ENCODE peak calls at places on chromosomes 5 and 9, in six cellular contexts. One of them, this sample, is unnamed. For H3K9me3, the result is how much of the 10 kb centered on the place peaks cover.

GRCh38 chr5:145887976-145888574 is 15.3 kb upstream of the GRXCR2 start:
- DNase-seq in HepG2: peak
- DNase-seq in HCT116: peak
- DNase-seq in GM12878: no peak
- DNase-seq in K562: peak
- DNase-seq in H1: peak
- DNase-seq in this sample: peak

GRCh38 chr9:79256691-79257213 is 315.0 kb upstream of the TLE4 start:
- DNase-seq in K562: no peak
- DNase-seq in HepG2: no peak
- DNase-seq in HCT116: no peak
- DNase-seq in H1: no peak
- DNase-seq in GM12878: no peak
- DNase-seq in this sample: no peak

GRCh38 chr9:35603506-35603985 is 1.5 kb upstream of the TESK1 start:
- DNase-seq in K562: no peak
- DNase-seq in GM12878: no peak
- DNase-seq in H1: peak
- DNase-seq in HCT116: no peak
- DNase-seq in HepG2: peak
- DNase-seq in this sample: no peak

GRCh38 chr5:133947431-133947841 is 21.0 kb downstream of the C5orf15 start:
- DNase-seq in HepG2: no peak
- DNase-seq in K562: no peak
- DNase-seq in HCT116: no peak
- DNase-seq in GM12878: no peak
- DNase-seq in H1: no peak
- DNase-seq in this sample: no peak

GRCh38 chr5:334903-335739 is 13.6 kb downstream of the AHRR start:
- DNase-seq in GM12878: no peak
- DNase-seq in H1: no peak
- DNase-seq in K562: no peak
- DNase-seq in HCT116: no peak
- DNase-seq in HepG2: no peak
- DNase-seq in this sample: no peak

GRCh38 chr5:54547711-54548250 is 30.2 kb downstream of the SNX18 start:
- DNase-seq in GM12878: no peak
- DNase-seq in H1: no peak
- DNase-seq in HepG2: peak
- DNase-seq in K562: no peak
- DNase-seq in HCT116: no peak
- DNase-seq in this sample: no peak

GRCh38 chr5:154273963-154274827 is 83.7 kb downstream of the GALNT10 start:
- DNase-seq in GM12878: no peak
- DNase-seq in HepG2: no peak
- DNase-seq in K562: no peak
- DNase-seq in H1: no peak
- DNase-seq in HCT116: no peak
- DNase-seq in this sample: no peak

GRCh38 chr5:154962494-154962893 is 21.6 kb downstream of the MRPL22 start:
- DNase-seq in K562: no peak
- DNase-seq in H1: no peak
- DNase-seq in HepG2: no peak
- DNase-seq in GM12878: no peak
- DNase-seq in HCT116: no peak
- DNase-seq in this sample: no peak

GRCh38 chr9:108626743-108627142 is 229.0 kb downstream of the ACTL7B start:
- DNase-seq in K562: peak
- DNase-seq in HCT116: no peak
- DNase-seq in H1: no peak
- DNase-seq in HepG2: no peak
- DNase-seq in GM12878: no peak
- DNase-seq in this sample: no peak

GRCh38 chr9:79663878-79664277 is 92.1 kb downstream of the TLE4 start:
- DNase-seq in HepG2: no peak
- DNase-seq in H1: no peak
- DNase-seq in GM12878: no peak
- DNase-seq in HCT116: no peak
- DNase-seq in K562: no peak
- DNase-seq in this sample: no peak

GRCh38 chr9:70902705-70903131 is 218.7 kb downstream of the TRPM3 start:
- DNase-seq in GM12878: no peak
- DNase-seq in K562: no peak
- DNase-seq in HepG2: no peak
- DNase-seq in HCT116: no peak
- DNase-seq in H1: no peak
- DNase-seq in this sample: no peak

GRCh38 chr9:85740821-85741111 is 988 bp downstream of the AGTPBP1 start:
- DNase-seq in HepG2: peak
- DNase-seq in HCT116: no peak
- DNase-seq in H1: no peak
- DNase-seq in GM12878: no peak
- DNase-seq in K562: no peak
- DNase-seq in this sample: no peak

GRCh38 chr5:96857454-96857853 is 18.8 kb upstream of the ERAP2 start:
- DNase-seq in HCT116: no peak
- DNase-seq in K562: no peak
- DNase-seq in GM12878: no peak
- DNase-seq in HepG2: no peak
- DNase-seq in H1: no peak
- DNase-seq in this sample: no peak

GRCh38 chr5:107253246-107253645 is 417.5 kb downstream of the EFNA5 start:
- DNase-seq in HCT116: no peak
- DNase-seq in K562: no peak
- DNase-seq in HepG2: no peak
- DNase-seq in H1: no peak
- DNase-seq in GM12878: no peak
- DNase-seq in this sample: no peak

GRCh38 chr9:120886490-120886967 is 9.5 kb upstream of the PHF19 start:
- DNase-seq in HCT116: no peak
- DNase-seq in HepG2: no peak
- DNase-seq in H1: no peak
- DNase-seq in GM12878: no peak
- DNase-seq in K562: no peak
- DNase-seq in this sample: no peak

GRCh38 chr5:103993028-103993427 is 430.4 kb upstream of the NUDT12 start:
- DNase-seq in HepG2: no peak
- DNase-seq in K562: no peak
- DNase-seq in GM12878: no peak
- DNase-seq in H1: no peak
- DNase-seq in HCT116: no peak
- DNase-seq in this sample: no peak

GRCh38 chr9:24516463-24516862 is 29.2 kb downstream of the IZUMO3 start:
- DNase-seq in GM12878: no peak
- DNase-seq in HCT116: no peak
- DNase-seq in H1: no peak
- DNase-seq in HepG2: no peak
- DNase-seq in K562: no peak
- DNase-seq in this sample: no peak

GRCh38 chr9:129289883-129290282 is 111.8 kb upstream of the IER5L start:
- DNase-seq in GM12878: no peak
- DNase-seq in K562: no peak
- DNase-seq in HCT116: no peak
- DNase-seq in HepG2: no peak
- DNase-seq in H1: no peak
- DNase-seq in this sample: no peak

GRCh38 chr5:175460126-175460525 is 16.1 kb upstream of the DRD1 start:
- DNase-seq in GM12878: no peak
- DNase-seq in HCT116: no peak
- DNase-seq in K562: peak
- DNase-seq in HepG2: no peak
- DNase-seq in H1: no peak
- DNase-seq in this sample: no peak

GRCh38 chr5:179836225-179837019 is 15.7 kb downstream of the SQSTM1 start:
- DNase-seq in K562: peak
- DNase-seq in H1: no peak
- DNase-seq in HCT116: no peak
- DNase-seq in GM12878: no peak
- DNase-seq in HepG2: no peak
- DNase-seq in this sample: no peak

GRCh38 chr9:16726718-16727451 is 143.6 kb downstream of the BNC2 start:
- DNase-seq in HCT116: no peak
- DNase-seq in GM12878: no peak
- DNase-seq in HepG2: no peak
- DNase-seq in H1: peak
- DNase-seq in K562: no peak
- DNase-seq in this sample: peak

GRCh38 chr9:16726023-16726422 is 144.4 kb downstream of the BNC2 start:
- DNase-seq in HCT116: no peak
- DNase-seq in H1: no peak
- DNase-seq in HepG2: no peak
- DNase-seq in K562: no peak
- DNase-seq in GM12878: no peak
- DNase-seq in this sample: no peak

GRCh38 chr9:16728128-16728505 is 142.4 kb downstream of the BNC2 start:
- DNase-seq in H1: no peak
- DNase-seq in GM12878: no peak
- DNase-seq in K562: no peak
- DNase-seq in HCT116: no peak
- DNase-seq in HepG2: no peak
- DNase-seq in this sample: no peak

GRCh38 chr9:16729656-16730055 is 140.8 kb downstream of the BNC2 start:
- DNase-seq in GM12878: no peak
- DNase-seq in HepG2: no peak
- DNase-seq in HCT116: no peak
- DNase-seq in H1: no peak
- DNase-seq in K562: no peak
- DNase-seq in this sample: no peak

DNA sequence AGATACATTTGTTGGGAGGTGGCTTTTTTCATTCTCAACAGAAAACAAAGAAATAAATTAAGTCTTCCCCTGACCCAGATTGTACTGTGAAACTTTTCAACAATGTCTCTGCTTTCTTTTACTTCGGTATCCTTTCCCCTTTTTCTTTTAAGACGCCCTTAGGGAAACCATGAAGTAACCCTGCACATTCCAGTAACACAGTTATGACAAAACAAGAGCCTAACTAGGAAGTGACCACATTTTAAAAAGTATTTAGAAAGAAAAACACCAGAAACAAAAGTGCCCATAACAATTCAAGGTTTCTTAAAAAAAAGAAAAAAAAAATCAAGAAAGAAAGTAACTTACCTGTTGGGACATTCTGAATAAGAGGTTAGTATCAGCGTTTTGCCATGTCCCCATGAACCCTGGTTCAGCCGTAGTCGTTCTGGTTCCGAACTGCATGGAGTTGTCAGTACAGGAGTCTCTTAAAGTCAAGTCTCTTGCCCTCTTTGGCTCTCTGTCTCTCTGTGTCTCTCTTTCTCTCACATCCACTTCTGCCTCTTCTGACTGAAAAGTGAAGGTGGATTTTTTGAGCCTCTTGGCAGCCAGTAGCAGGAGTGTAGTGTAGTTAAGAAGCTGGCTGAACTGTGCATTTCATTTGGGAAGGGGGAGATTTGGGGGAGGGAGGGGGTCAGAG is 142.9 kb downstream of the BNC2 start:
- DNase-seq in HepG2: no peak
- DNase-seq in GM12878: no peak
- DNase-seq in HCT116: no peak
- DNase-seq in K562: no peak
- DNase-seq in H1: no peak
- DNase-seq in this sample: no peak
- TF ChIP-seq YY1 in HepG2: no peak
- TF ChIP-seq YY1 in GM12878: no peak
- TF ChIP-seq YY1 in HCT116: no peak
- TF ChIP-seq YY1 in K562: no peak
- TF ChIP-seq YY1 in H1: no peak
- TF ChIP-seq YY1 in this sample: no peak

GRCh38 chr5:74255692-74256091 is 384.8 kb downstream of the ENC1 start:
- DNase-seq in H1: no peak
- DNase-seq in K562: no peak
- DNase-seq in GM12878: no peak
- DNase-seq in HepG2: no peak
- DNase-seq in HCT116: no peak
- DNase-seq in this sample: no peak

GRCh38 chr5:74254257-74254656 is 386.3 kb downstream of the ENC1 start:
- DNase-seq in GM12878: no peak
- DNase-seq in HepG2: no peak
- DNase-seq in H1: no peak
- DNase-seq in HCT116: no peak
- DNase-seq in K562: no peak
- DNase-seq in this sample: no peak

GRCh38 chr5:74256947-74257573 is 383.5 kb downstream of the ENC1 start:
- DNase-seq in GM12878: no peak
- DNase-seq in K562: no peak
- DNase-seq in HCT116: no peak
- DNase-seq in H1: no peak
- DNase-seq in HepG2: no peak
- DNase-seq in this sample: no peak

GRCh38 chr5:74259572-74259971 is 381.0 kb downstream of the ENC1 start:
- DNase-seq in HepG2: no peak
- DNase-seq in HCT116: no peak
- DNase-seq in K562: no peak
- DNase-seq in H1: no peak
- DNase-seq in GM12878: no peak
- DNase-seq in this sample: no peak

DNA sequence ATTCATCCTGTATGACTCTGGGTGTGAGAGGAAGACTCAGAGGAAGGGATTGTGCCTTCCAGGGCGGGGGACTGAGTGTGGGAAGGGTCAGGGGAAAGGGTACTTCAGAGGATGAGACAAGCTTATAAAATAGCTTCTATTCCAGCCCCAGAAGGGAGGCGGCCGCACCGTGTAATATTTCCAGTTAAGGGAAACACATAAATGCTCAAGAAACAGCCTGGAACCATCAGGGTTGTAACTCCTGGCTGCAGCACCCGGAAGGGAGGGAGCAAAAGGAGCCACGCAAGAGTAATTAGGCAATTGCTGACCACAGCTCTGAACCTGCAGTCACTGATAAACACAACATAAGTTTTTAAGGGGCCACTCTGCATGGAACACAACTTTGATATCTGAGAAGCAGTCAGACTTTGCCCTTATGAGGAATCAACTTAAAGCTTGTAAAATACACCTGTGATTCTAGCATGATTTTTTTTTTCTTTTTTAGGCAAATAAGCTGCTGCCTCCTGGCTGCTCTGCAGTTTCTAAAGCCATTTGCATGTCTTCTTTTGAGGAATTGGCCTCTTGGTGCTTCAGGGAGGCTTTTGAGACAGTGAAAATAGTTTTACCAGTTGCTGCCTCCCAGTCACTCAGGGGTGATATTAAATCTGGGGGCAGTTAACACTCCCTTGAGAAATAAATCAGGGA is 382.7 kb downstream of the ENC1 start:
- DNase-seq in GM12878: no peak
- DNase-seq in H1: no peak
- DNase-seq in HepG2: no peak
- DNase-seq in HCT116: no peak
- DNase-seq in K562: peak
- DNase-seq in this sample: no peak
- TF ChIP-seq ZNF274 in GM12878: no peak
- TF ChIP-seq ZNF274 in H1: no peak
- TF ChIP-seq ZNF274 in HepG2: no peak
- TF ChIP-seq ZNF274 in HCT116: no peak
- TF ChIP-seq ZNF274 in K562: no peak
- TF ChIP-seq ZNF274 in this sample: no peak

GRCh38 chr5:16870878-16871277 is 65.2 kb downstream of the MYO10 start:
- DNase-seq in HCT116: no peak
- DNase-seq in H1: no peak
- DNase-seq in HepG2: no peak
- DNase-seq in GM12878: no peak
- DNase-seq in K562: no peak
- DNase-seq in this sample: no peak
- H3K9me3 ChIP-seq in HCT116: under half
- H3K9me3 ChIP-seq in H1: under half
- H3K9me3 ChIP-seq in HepG2: under half
- H3K9me3 ChIP-seq in GM12878: under half
- H3K9me3 ChIP-seq in K562: under half
- H3K9me3 ChIP-seq in this sample: under half

GRCh38 chr9:19410195-19410503 is 1.3 kb downstream of the ACER2 start:
- DNase-seq in HCT116: no peak
- DNase-seq in K562: no peak
- DNase-seq in H1: no peak
- DNase-seq in HepG2: no peak
- DNase-seq in GM12878: no peak
- DNase-seq in this sample: no peak
- TF ChIP-seq YY1 in HCT116: no peak
- TF ChIP-seq YY1 in K562: no peak
- TF ChIP-seq YY1 in H1: no peak
- TF ChIP-seq YY1 in HepG2: no peak
- TF ChIP-seq YY1 in GM12878: no peak
- TF ChIP-seq YY1 in this sample: no peak